ENCODE peak calls at places on chromosomes 11 and 22, in seven cellular contexts. N is mammary epithelial cell, M is fibroblast of mammary gland, H is dorsolateral prefrontal cortex, P is heart left ventricle, F is heart right ventricle, D is NB4. R is an unnamed sample.

GRCh38 chr11:2092464-2092910 is 46.7 kb downstream of the IGF2 start:
- DNase-seq in M (no peak), F (no peak), N (no peak), D (no peak), H (peak; percentile 8), P (no peak), R (no peak)

GRCh38 chr11:46216040-46216764 is 61.3 kb upstream of the CREB3L1 start:
- DNase-seq in F (no peak), D (no peak), N (no peak), H (no peak), M (no peak), P (no peak), R (no peak)

GRCh38 chr11:30317030-30317429 is 5.9 kb upstream of the ARL14EP start:
- DNase-seq in F (no peak), N (no peak), M (no peak), H (no peak), P (no peak), D (no peak), R (no peak)

GRCh38 chr11:27209562-27210005 is 153.4 kb downstream of the CCDC34 start:
- DNase-seq in N (peak; percentile 98), P (peak; percentile 39), D (peak; percentile 94), H (no peak), M (peak; percentile 97), F (peak; percentile 41), R (peak; percentile 99)

GRCh38 chr22:37025500-37026070 is 6.0 kb downstream of the MPST start:
- DNase-seq in F (no peak), D (no peak), N (no peak), H (no peak), M (no peak), P (no peak), R (no peak)

GRCh38 chr11:4095509-4096230 is 1.1 kb downstream of the RRM1 start:
- DNase-seq in M (peak; percentile 71), N (peak; percentile 71), H (no peak), P (no peak), F (no peak), D (peak; percentile 46), R (peak; percentile 85)

GRCh38 chr11:72625746-72626636 is 48.2 kb downstream of the PDE2A start:
- DNase-seq in M (no peak), F (peak; percentile 73), N (no peak), P (peak; percentile 65), H (no peak), D (no peak), R (no peak)

GRCh38 chr11:69707156-69707555 is 3.3 kb upstream of the FGF19 start:
- DNase-seq in P (no peak), D (no peak), N (peak; percentile 90), M (no peak), H (no peak), F (no peak), R (peak; percentile 91)

GRCh38 chr22:21624120-21624879 is 5.5 kb downstream of the YDJC start:
- DNase-seq in D (peak; percentile 59), M (peak; percentile 30), F (no peak), N (peak; percentile 9), P (no peak), H (no peak), R (no peak)

GRCh38 chr11:1589996-1590395 is 4.9 kb upstream of the KRTAP5-1 start:
- DNase-seq in N (no peak), D (no peak), P (no peak), F (no peak), H (no peak), M (no peak), R (no peak)

GRCh38 chr11:57742087-57742452 is 779 bp downstream of the SELENOH start:
- DNase-seq in N (no peak), D (peak; percentile 57), M (no peak), P (no peak), H (no peak), F (no peak), R (no peak)

GRCh38 chr22:41873391-41873790 is 40.5 kb downstream of the SREBF2 start:
- DNase-seq in D (no peak), M (no peak), P (no peak), H (no peak), N (no peak), F (no peak), R (no peak)

GRCh38 chr22:39664485-39665200 is 94.1 kb downstream of the CACNA1I start:
- DNase-seq in P (no peak), N (no peak), H (no peak), M (no peak), D (no peak), F (no peak), R (no peak)

GRCh38 chr22:46082633-46083032 is 67.7 kb upstream of the PPARA start:
- DNase-seq in H (no peak), M (no peak), D (no peak), F (no peak), P (no peak), N (peak; percentile 21), R (no peak)

GRCh38 chr11:73316422-73316821 is 8.3 kb downstream of the ARHGEF17 start:
- DNase-seq in N (no peak), M (no peak), P (no peak), F (no peak), H (no peak), D (no peak), R (no peak)

GRCh38 chr22:24176630-24177029 is 4.7 kb upstream of the SUSD2 start:
- DNase-seq in D (no peak), P (peak; percentile 78), M (no peak), F (peak; percentile 70), H (no peak), N (no peak), R (no peak)

GRCh38 chr11:3202305-3202704 is 16.3 kb downstream of the MRGPRG start:
- DNase-seq in M (no peak), F (no peak), P (no peak), H (peak; percentile 7), D (no peak), N (no peak), R (no peak)

GRCh38 chr11:45022294-45023064 is 71.8 kb upstream of the TP53I11 start:
- DNase-seq in H (no peak), P (no peak), D (no peak), F (no peak), M (peak; percentile 34), N (no peak), R (peak; percentile 8)

GRCh38 chr11:69002101-69002742 is 10.8 kb downstream of the MRGPRF start:
- DNase-seq in P (no peak), H (no peak), N (no peak), M (no peak), F (no peak), D (no peak), R (no peak)

GRCh38 chr22:31123292-31123602 is 481 bp downstream of the INPP5J start:
- DNase-seq in F (no peak), H (no peak), P (no peak), M (no peak), N (no peak), D (no peak), R (no peak)
- H3K4me3 ChIP-seq in F (peak overlapping the region; percentile 30), H (peak overlapping the region; percentile 53), P (peak overlapping the region; percentile 40), M (no peak overlapping the region), N (peak overlapping the region; percentile 52), D (no peak overlapping the region), R (peak overlapping the region; percentile 33)

GRCh38 chr11:67354314-67355022 is 1.1 kb upstream of the POLD4 start:
- DNase-seq in M (peak; percentile 99), H (no peak), D (peak; percentile 83), N (peak; percentile 93), F (peak; percentile 79), P (peak; percentile 69), R (peak; percentile 95)
- TF ChIP-seq CTCF in M (peak; percentile 35), H (no peak), D (no peak), N (no peak), F (no peak), P (no peak), R (no peak)

GRCh38 chr11:75811485-75811884 is 3.5 kb upstream of the UVRAG start:
- DNase-seq in P (no peak), M (no peak), H (no peak), N (no peak), F (no peak), D (peak; percentile 35), R (no peak)

GRCh38 chr11:75812542-75813040 is 2.4 kb upstream of the UVRAG start:
- DNase-seq in H (no peak), D (no peak), M (peak; percentile 9), P (no peak), F (no peak), N (no peak), R (no peak)

GRCh38 chr11:75810637-75811383 is 4.2 kb upstream of the UVRAG start:
- DNase-seq in H (no peak), P (no peak), F (no peak), N (no peak), M (no peak), D (peak; percentile 68), R (no peak)

GRCh38 chr11:75813126-75813525 is 1.9 kb upstream of the UVRAG start:
- DNase-seq in F (no peak), D (no peak), N (peak; percentile 82), P (no peak), M (no peak), H (no peak), R (no peak)

GRCh38 chr11:75809991-75810390 is 5.0 kb upstream of the UVRAG start:
- DNase-seq in H (no peak), N (no peak), D (peak; percentile 51), M (no peak), P (no peak), F (no peak), R (no peak)
- H3K4me3 ChIP-seq in H (no peak overlapping the region), N (no peak overlapping the region), D (no peak overlapping the region), M (no peak overlapping the region), P (no peak overlapping the region), F (no peak overlapping the region), R (no peak overlapping the region)

GRCh38 chr11:92740251-92740650 is 229.2 kb upstream of the MTNR1B start:
- DNase-seq in H (no peak), N (no peak), P (no peak), D (no peak), M (no peak), F (no peak), R (no peak)

GRCh38 chr11:92739020-92739419 is 230.4 kb upstream of the MTNR1B start:
- DNase-seq in H (no peak), N (peak; percentile 6), M (peak; percentile 65), D (no peak), F (no peak), P (no peak), R (peak; percentile 5)

GRCh38 chr11:92738281-92738680 is 231.2 kb upstream of the MTNR1B start:
- DNase-seq in F (no peak), D (no peak), N (no peak), M (peak; percentile 23), H (no peak), P (no peak), R (no peak)

GRCh38 chr11:92735039-92735438 is 234.4 kb upstream of the MTNR1B start:
- DNase-seq in H (no peak), M (no peak), P (no peak), N (no peak), D (peak; percentile 15), F (no peak), R (peak; percentile 20)
- TF ChIP-seq CTCF in H (no peak), M (peak; percentile 16), P (peak; percentile 11), N (peak; percentile 65), D (peak; percentile 57), F (peak; percentile 40), R (peak; percentile 48)

R was measured in bronchial epithelial cell.